ENCODE peak calls at places on chromosomes 11 and 22, in eight cellular contexts. One of them, this sample, is unnamed. For H3K36me3 and H3K27me3, the result is how much of the 10 kb centered on the place peaks cover.

GRCh38 chr11:55648027-55648426 is at the start of gene OR4S2:
- DNase-seq in hepatocyte: no peak
- DNase-seq in mammary epithelial cell: no peak
- DNase-seq in colonic mucosa: no peak
- DNase-seq in heart left ventricle: no peak
- DNase-seq in BJ: no peak
- DNase-seq in osteoblast: no peak
- DNase-seq in tibial artery: no peak
- DNase-seq in this sample: no peak

GRCh38 chr11:114257621-114258558 is 38.3 kb upstream of the NNMT start:
- DNase-seq in hepatocyte: peak
- DNase-seq in mammary epithelial cell: no peak
- DNase-seq in colonic mucosa: no peak
- DNase-seq in heart left ventricle: peak
- DNase-seq in BJ: no peak
- DNase-seq in osteoblast: peak
- DNase-seq in tibial artery: peak
- DNase-seq in this sample: peak

GRCh38 chr11:18492888-18493287 is 33.9 kb downstream of the TSG101 start:
- DNase-seq in hepatocyte: peak
- DNase-seq in mammary epithelial cell: peak
- DNase-seq in colonic mucosa: no peak
- DNase-seq in heart left ventricle: no peak
- DNase-seq in BJ: no peak
- DNase-seq in osteoblast: no peak
- DNase-seq in tibial artery: no peak
- DNase-seq in this sample: no peak

GRCh38 chr11:94151903-94152677 is 23.4 kb downstream of the PANX1 start:
- DNase-seq in hepatocyte: peak
- DNase-seq in mammary epithelial cell: peak
- DNase-seq in colonic mucosa: no peak
- DNase-seq in heart left ventricle: peak
- DNase-seq in BJ: peak
- DNase-seq in osteoblast: peak
- DNase-seq in tibial artery: peak
- DNase-seq in this sample: peak

GRCh38 chr11:32229566-32230240 is 138.8 kb downstream of the RCN1 start:
- DNase-seq in hepatocyte: no peak
- DNase-seq in mammary epithelial cell: no peak
- DNase-seq in colonic mucosa: no peak
- DNase-seq in heart left ventricle: no peak
- DNase-seq in BJ: no peak
- DNase-seq in osteoblast: no peak
- DNase-seq in tibial artery: no peak
- DNase-seq in this sample: no peak

GRCh38 chr11:104556606-104557301 is 341.5 kb downstream of the CASP12 start:
- DNase-seq in hepatocyte: no peak
- DNase-seq in mammary epithelial cell: no peak
- DNase-seq in colonic mucosa: no peak
- DNase-seq in heart left ventricle: no peak
- DNase-seq in BJ: no peak
- DNase-seq in osteoblast: no peak
- DNase-seq in tibial artery: no peak
- DNase-seq in this sample: no peak

GRCh38 chr11:85483861-85484260 is 143.3 kb downstream of the DLG2 start:
- DNase-seq in hepatocyte: no peak
- DNase-seq in mammary epithelial cell: no peak
- DNase-seq in colonic mucosa: no peak
- DNase-seq in heart left ventricle: no peak
- DNase-seq in BJ: no peak
- DNase-seq in osteoblast: no peak
- DNase-seq in tibial artery: no peak
- DNase-seq in this sample: no peak

GRCh38 chr11:31687861-31688260 is 123.3 kb downstream of the PAX6 start:
- DNase-seq in hepatocyte: no peak
- DNase-seq in mammary epithelial cell: no peak
- DNase-seq in colonic mucosa: no peak
- DNase-seq in heart left ventricle: no peak
- DNase-seq in BJ: no peak
- DNase-seq in osteoblast: no peak
- DNase-seq in tibial artery: no peak
- DNase-seq in this sample: no peak

GRCh38 chr11:32416301-32416700 is 19.0 kb downstream of the WT1 start:
- DNase-seq in hepatocyte: no peak
- DNase-seq in mammary epithelial cell: no peak
- DNase-seq in colonic mucosa: no peak
- DNase-seq in heart left ventricle: no peak
- DNase-seq in BJ: no peak
- DNase-seq in osteoblast: no peak
- DNase-seq in tibial artery: no peak
- DNase-seq in this sample: no peak

GRCh38 chr22:29946220-29946619 is 63.2 kb downstream of the MTMR3 start:
- DNase-seq in hepatocyte: no peak
- DNase-seq in mammary epithelial cell: no peak
- DNase-seq in colonic mucosa: no peak
- DNase-seq in heart left ventricle: no peak
- DNase-seq in BJ: no peak
- DNase-seq in osteoblast: no peak
- DNase-seq in tibial artery: no peak
- DNase-seq in this sample: no peak

GRCh38 chr22:37643225-37643847 is 3.9 kb downstream of the SH3BP1 start:
- DNase-seq in hepatocyte: peak
- DNase-seq in mammary epithelial cell: peak
- DNase-seq in colonic mucosa: peak
- DNase-seq in heart left ventricle: peak
- DNase-seq in BJ: no peak
- DNase-seq in osteoblast: peak
- DNase-seq in tibial artery: peak
- DNase-seq in this sample: peak

GRCh38 chr11:119493712-119494111 is 70.7 kb upstream of the THY1 start:
- DNase-seq in hepatocyte: peak
- DNase-seq in mammary epithelial cell: peak
- DNase-seq in colonic mucosa: peak
- DNase-seq in heart left ventricle: no peak
- DNase-seq in BJ: no peak
- DNase-seq in osteoblast: peak
- DNase-seq in tibial artery: no peak
- DNase-seq in this sample: no peak

GRCh38 chr11:45304111-45304991 is 18.2 kb upstream of the SYT13 start:
- DNase-seq in hepatocyte: no peak
- DNase-seq in mammary epithelial cell: no peak
- DNase-seq in colonic mucosa: no peak
- DNase-seq in heart left ventricle: no peak
- DNase-seq in BJ: no peak
- DNase-seq in osteoblast: no peak
- DNase-seq in tibial artery: no peak
- DNase-seq in this sample: no peak

GRCh38 chr11:66289548-66290331 is 797 bp upstream of the YIF1A start:
- DNase-seq in hepatocyte: peak
- DNase-seq in mammary epithelial cell: no peak
- DNase-seq in colonic mucosa: peak
- DNase-seq in heart left ventricle: peak
- DNase-seq in BJ: no peak
- DNase-seq in osteoblast: peak
- DNase-seq in tibial artery: peak
- DNase-seq in this sample: no peak

GRCh38 chr11:35689081-35689996 is 26.8 kb downstream of the TRIM44 start:
- DNase-seq in hepatocyte: no peak
- DNase-seq in mammary epithelial cell: no peak
- DNase-seq in colonic mucosa: no peak
- DNase-seq in heart left ventricle: no peak
- DNase-seq in BJ: no peak
- DNase-seq in osteoblast: no peak
- DNase-seq in tibial artery: no peak
- DNase-seq in this sample: no peak

GRCh38 chr22:42720263-42721044 is at the start of gene A4GALT:
- DNase-seq in hepatocyte: peak
- DNase-seq in mammary epithelial cell: no peak
- DNase-seq in colonic mucosa: no peak
- DNase-seq in heart left ventricle: peak
- DNase-seq in BJ: no peak
- DNase-seq in osteoblast: peak
- DNase-seq in tibial artery: no peak
- DNase-seq in this sample: no peak

GRCh38 chr22:49404020-49404419 is 423.7 kb downstream of the BRD1 start:
- DNase-seq in hepatocyte: no peak
- DNase-seq in mammary epithelial cell: no peak
- DNase-seq in colonic mucosa: peak
- DNase-seq in heart left ventricle: no peak
- DNase-seq in BJ: no peak
- DNase-seq in osteoblast: no peak
- DNase-seq in tibial artery: no peak
- DNase-seq in this sample: no peak

GRCh38 chr11:7648264-7648663 is 25.0 kb downstream of the CYB5R2 start:
- DNase-seq in hepatocyte: no peak
- DNase-seq in mammary epithelial cell: no peak
- DNase-seq in colonic mucosa: no peak
- DNase-seq in heart left ventricle: no peak
- DNase-seq in BJ: no peak
- DNase-seq in osteoblast: no peak
- DNase-seq in tibial artery: no peak
- DNase-seq in this sample: no peak

GRCh38 chr11:47991266-47991830 is 11.0 kb downstream of the PTPRJ start:
- DNase-seq in hepatocyte: peak
- DNase-seq in mammary epithelial cell: peak
- DNase-seq in colonic mucosa: peak
- DNase-seq in heart left ventricle: no peak
- DNase-seq in BJ: no peak
- DNase-seq in osteoblast: no peak
- DNase-seq in tibial artery: no peak
- DNase-seq in this sample: no peak
- H3K4me3 ChIP-seq in hepatocyte: no peak
- H3K4me3 ChIP-seq in mammary epithelial cell: no peak
- H3K4me3 ChIP-seq in colonic mucosa: no peak
- H3K4me3 ChIP-seq in heart left ventricle: no peak
- H3K4me3 ChIP-seq in BJ: no peak
- H3K4me3 ChIP-seq in osteoblast: no peak
- H3K4me3 ChIP-seq in tibial artery: no peak
- H3K4me3 ChIP-seq in this sample: no peak

GRCh38 chr11:47466201-47466600 is 17.3 kb upstream of the RAPSN start:
- DNase-seq in hepatocyte: no peak
- DNase-seq in mammary epithelial cell: no peak
- DNase-seq in colonic mucosa: no peak
- DNase-seq in heart left ventricle: no peak
- DNase-seq in BJ: no peak
- DNase-seq in osteoblast: no peak
- DNase-seq in tibial artery: no peak
- DNase-seq in this sample: no peak

GRCh38 chr11:47464479-47464878 is 15.5 kb upstream of the RAPSN start:
- DNase-seq in hepatocyte: no peak
- DNase-seq in mammary epithelial cell: no peak
- DNase-seq in colonic mucosa: no peak
- DNase-seq in heart left ventricle: no peak
- DNase-seq in BJ: no peak
- DNase-seq in osteoblast: peak
- DNase-seq in tibial artery: peak
- DNase-seq in this sample: no peak

GRCh38 chr11:47461876-47462275 is 12.9 kb upstream of the RAPSN start:
- DNase-seq in hepatocyte: no peak
- DNase-seq in mammary epithelial cell: no peak
- DNase-seq in colonic mucosa: no peak
- DNase-seq in heart left ventricle: no peak
- DNase-seq in BJ: no peak
- DNase-seq in osteoblast: no peak
- DNase-seq in tibial artery: no peak
- DNase-seq in this sample: no peak

GRCh38 chr11:47460571-47461235 is 11.8 kb upstream of the RAPSN start:
- DNase-seq in hepatocyte: no peak
- DNase-seq in mammary epithelial cell: no peak
- DNase-seq in colonic mucosa: no peak
- DNase-seq in heart left ventricle: no peak
- DNase-seq in BJ: no peak
- DNase-seq in osteoblast: no peak
- DNase-seq in tibial artery: no peak
- DNase-seq in this sample: no peak
- H3K36me3 ChIP-seq in hepatocyte: under half
- H3K36me3 ChIP-seq in mammary epithelial cell: under half
- H3K36me3 ChIP-seq in colonic mucosa: under half
- H3K36me3 ChIP-seq in heart left ventricle: under half
- H3K36me3 ChIP-seq in BJ: under half
- H3K36me3 ChIP-seq in osteoblast: under half
- H3K36me3 ChIP-seq in tibial artery: under half
- H3K36me3 ChIP-seq in this sample: under half

GRCh38 chr11:1650918-1651262 is 21.3 kb downstream of the KRTAP5-5 start:
- DNase-seq in hepatocyte: no peak
- DNase-seq in mammary epithelial cell: peak
- DNase-seq in colonic mucosa: no peak
- DNase-seq in heart left ventricle: no peak
- DNase-seq in BJ: no peak
- DNase-seq in osteoblast: peak
- DNase-seq in tibial artery: peak
- DNase-seq in this sample: no peak

GRCh38 chr11:1647901-1648721 is 18.5 kb downstream of the KRTAP5-5 start:
- DNase-seq in hepatocyte: no peak
- DNase-seq in mammary epithelial cell: no peak
- DNase-seq in colonic mucosa: no peak
- DNase-seq in heart left ventricle: no peak
- DNase-seq in BJ: no peak
- DNase-seq in osteoblast: peak
- DNase-seq in tibial artery: no peak
- DNase-seq in this sample: no peak

GRCh38 chr11:1652026-1652425 is 22.5 kb downstream of the KRTAP5-5 start:
- DNase-seq in hepatocyte: no peak
- DNase-seq in mammary epithelial cell: no peak
- DNase-seq in colonic mucosa: no peak
- DNase-seq in heart left ventricle: no peak
- DNase-seq in BJ: no peak
- DNase-seq in osteoblast: peak
- DNase-seq in tibial artery: peak
- DNase-seq in this sample: no peak

GRCh38 chr11:1650034-1650917 is 20.7 kb downstream of the KRTAP5-5 start:
- DNase-seq in hepatocyte: no peak
- DNase-seq in mammary epithelial cell: peak
- DNase-seq in colonic mucosa: no peak
- DNase-seq in heart left ventricle: no peak
- DNase-seq in BJ: no peak
- DNase-seq in osteoblast: peak
- DNase-seq in tibial artery: no peak
- DNase-seq in this sample: no peak

DNA sequence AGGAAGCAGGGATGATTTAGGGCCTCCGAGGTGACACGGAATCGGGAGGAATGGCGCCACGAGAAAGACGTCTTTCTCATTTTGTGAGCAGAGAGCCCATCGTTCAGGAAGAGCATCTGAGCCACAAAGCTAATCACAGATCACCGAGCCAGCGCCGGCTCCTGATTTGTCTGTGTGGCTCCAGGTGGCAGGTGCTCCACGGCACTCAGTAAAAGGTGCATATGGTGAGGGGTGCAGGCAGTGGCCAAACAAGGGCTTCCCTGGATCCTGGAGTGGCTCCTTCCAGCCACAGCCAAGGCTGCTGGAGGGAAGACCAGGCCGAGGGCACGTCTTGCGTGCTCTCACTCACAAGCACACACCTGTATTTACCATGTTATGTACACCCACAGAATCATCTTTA is 19.4 kb downstream of the KRTAP5-5 start:
- DNase-seq in hepatocyte: no peak
- DNase-seq in mammary epithelial cell: no peak
- DNase-seq in colonic mucosa: no peak
- DNase-seq in heart left ventricle: no peak
- DNase-seq in BJ: no peak
- DNase-seq in osteoblast: no peak
- DNase-seq in tibial artery: no peak
- DNase-seq in this sample: no peak
- H3K27me3 ChIP-seq in hepatocyte: under half
- H3K27me3 ChIP-seq in mammary epithelial cell: under half
- H3K27me3 ChIP-seq in colonic mucosa: under half
- H3K27me3 ChIP-seq in heart left ventricle: under half
- H3K27me3 ChIP-seq in BJ: under half
- H3K27me3 ChIP-seq in osteoblast: under half
- H3K27me3 ChIP-seq in tibial artery: under half
- H3K27me3 ChIP-seq in this sample: under half

GRCh38 chr11:12187399-12187798 is 77.0 kb downstream of the MICAL2 start:
- DNase-seq in hepatocyte: no peak
- DNase-seq in mammary epithelial cell: peak
- DNase-seq in colonic mucosa: no peak
- DNase-seq in heart left ventricle: no peak
- DNase-seq in BJ: no peak
- DNase-seq in osteoblast: no peak
- DNase-seq in tibial artery: no peak
- DNase-seq in this sample: peak
- H3K4me3 ChIP-seq in hepatocyte: no peak
- H3K4me3 ChIP-seq in mammary epithelial cell: no peak
- H3K4me3 ChIP-seq in colonic mucosa: no peak
- H3K4me3 ChIP-seq in heart left ventricle: no peak
- H3K4me3 ChIP-seq in BJ: no peak
- H3K4me3 ChIP-seq in osteoblast: no peak
- H3K4me3 ChIP-seq in tibial artery: no peak
- H3K4me3 ChIP-seq in this sample: no peak